ENCODE peak calls at places on chromosomes 5 and 9, in nine cellular contexts. U is testis, M is tibial nerve, N is body of pancreas, R is adrenal gland, Z is HepG2, H is sigmoid colon, W is ovary, C is esophagus squamous epithelium. Y is an unnamed sample.

GRCh38 chr9:99822596-99823391 is 1.1 kb downstream of the NR4A3 start:
- DNase-seq in U (peak; percentile 50), M (no peak), N (peak; percentile 38), R (peak; percentile 51), Z (peak; percentile 9), H (peak; percentile 75), W (peak; percentile 52), C (no peak), Y (peak; percentile 62)

GRCh38 chr9:92631452-92632211 is 38.3 kb downstream of the IPPK start:
- DNase-seq in U (peak; percentile 12), M (no peak), N (no peak), R (no peak), Z (no peak), H (peak; percentile 21), W (no peak), C (no peak), Y (no peak)

GRCh38 chr5:543755-544674 is 19.8 kb upstream of the SLC9A3 start:
- DNase-seq in U (no peak), M (peak; percentile 19), N (peak; percentile 42), R (no peak), Z (no peak), H (peak; percentile 62), W (peak; percentile 3), C (no peak), Y (no peak)

GRCh38 chr5:104635216-104635615 is 1072.6 kb upstream of the NUDT12 start:
- DNase-seq in U (no peak), M (no peak), N (no peak), R (no peak), Z (no peak), H (no peak), W (no peak), C (no peak), Y (no peak)

GRCh38 chr5:145027266-145027665 is 807.9 kb downstream of the PRELID2 start:
- DNase-seq in U (no peak), M (no peak), N (no peak), R (no peak), Z (no peak), H (no peak), W (no peak), C (no peak), Y (no peak)

GRCh38 chr5:6632324-6632930 is 417 bp downstream of the NSUN2 start:
- DNase-seq in U (peak; percentile 36), M (no peak), N (peak; percentile 14), R (peak; percentile 28), Z (peak; percentile 18), H (peak; percentile 70), W (no peak), C (no peak), Y (peak; percentile 70)

GRCh38 chr9:88767504-88767790 is 223.8 kb upstream of the S1PR3 start:
- DNase-seq in U (no peak), M (no peak), N (no peak), R (no peak), Z (no peak), H (no peak), W (no peak), C (no peak), Y (no peak)

GRCh38 chr5:133122711-133123110 is 70.9 kb downstream of the HSPA4 start:
- DNase-seq in U (no peak), M (no peak), N (no peak), R (no peak), Z (no peak), H (no peak), W (no peak), C (no peak), Y (no peak)

GRCh38 chr5:134904621-134905245 is at the start of gene PCBD2:
- DNase-seq in U (peak; percentile 91), M (peak; percentile 79), N (peak; percentile 92), R (peak; percentile 92), Z (peak; percentile 80), H (peak; percentile 94), W (peak; percentile 90), C (peak; percentile 53), Y (peak; percentile 97)
- TF ChIP-seq POLR2A in U (no peak), M (peak; percentile 31), N (peak; percentile 56), R (peak; percentile 64), Z (peak; percentile 74), H (no peak), W (no peak), C (peak; percentile 39), Y (peak; percentile 92)

DNA sequence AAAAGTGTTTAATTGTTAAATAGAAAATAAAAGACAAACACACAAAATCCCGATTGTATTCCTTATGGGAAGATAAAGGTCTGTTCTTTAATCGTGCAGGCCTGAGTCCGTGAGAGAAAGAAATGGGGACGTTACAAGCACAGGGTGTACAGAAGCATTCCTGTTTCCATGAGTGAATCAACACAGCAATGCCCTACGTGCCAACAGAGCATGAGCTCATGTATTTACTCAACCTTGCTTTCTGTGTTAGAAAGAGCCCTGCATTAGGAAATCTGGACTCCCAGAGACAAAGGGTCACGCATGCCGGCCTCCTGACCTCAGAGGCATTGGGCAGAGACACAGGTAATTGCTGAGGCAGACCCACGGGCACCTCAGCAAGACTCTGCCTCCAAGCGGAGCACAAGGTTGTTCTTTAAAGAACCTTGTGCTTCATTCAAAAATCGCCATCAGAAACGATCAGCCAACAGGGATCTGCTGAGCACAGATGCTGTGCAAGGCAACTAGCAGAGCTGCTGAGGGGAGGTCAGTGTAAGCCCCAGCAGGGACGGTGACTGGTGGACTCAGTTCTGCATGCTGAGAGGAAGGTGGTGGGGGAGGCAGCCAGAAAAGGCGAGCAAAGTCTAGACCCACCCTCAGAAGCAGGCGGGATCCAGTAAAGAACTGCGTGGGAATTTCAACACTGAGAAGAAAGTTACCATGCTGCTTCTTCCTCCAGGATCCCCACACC is 101.0 kb downstream of the TLE1 start:
- DNase-seq in U (no peak), M (no peak), N (peak; percentile 96), R (peak; percentile 64), Z (peak; percentile 99), H (peak; percentile 74), W (no peak), C (no peak), Y (no peak)
- TF ChIP-seq POLR2A in U (no peak), M (no peak), N (peak; percentile 63), R (no peak), Z (peak; percentile 47), H (no peak), W (no peak), C (no peak), Y (no peak)

DNA sequence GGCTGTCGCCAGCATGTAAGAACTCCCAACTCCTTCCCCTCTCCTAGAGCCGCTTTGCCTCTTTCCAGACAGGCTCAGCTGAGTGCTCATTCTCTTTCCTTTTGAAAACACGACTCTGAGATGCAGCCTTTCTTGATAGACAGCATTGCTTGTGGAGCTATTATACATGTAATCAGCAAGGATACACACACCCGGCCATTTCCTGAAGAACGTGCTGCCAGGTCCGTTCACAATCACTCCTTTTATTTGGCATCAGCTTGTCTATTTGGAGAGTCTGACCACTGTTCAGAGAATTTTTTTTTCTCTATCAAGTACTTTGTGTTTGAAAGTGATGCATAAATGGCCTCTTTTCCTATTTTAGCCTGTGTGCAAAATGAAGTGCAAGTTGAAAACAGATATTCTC is 328.7 kb downstream of the MARCHF11 start:
- DNase-seq in U (no peak), M (no peak), N (no peak), R (no peak), Z (no peak), H (no peak), W (no peak), C (no peak), Y (no peak)
- TF ChIP-seq POLR2A in U (no peak), M (no peak), N (no peak), R (no peak), Z (no peak), H (no peak), W (no peak), C (no peak), Y (no peak)

GRCh38 chr9:115910899-115911298 is 242.7 kb upstream of the PAPPA start:
- DNase-seq in U (no peak), M (no peak), N (no peak), R (no peak), Z (no peak), H (no peak), W (no peak), C (no peak), Y (no peak)
- TF ChIP-seq POLR2A in U (no peak), M (no peak), N (no peak), R (no peak), Z (no peak), H (no peak), W (no peak), C (no peak), Y (no peak)

GRCh38 chr5:75053286-75054109 is 1.1 kb upstream of the GCNT4 start:
- DNase-seq in U (peak; percentile 70), M (no peak), N (peak; percentile 71), R (peak; percentile 57), Z (peak; percentile 16), H (peak; percentile 71), W (peak; percentile 51), C (no peak), Y (peak; percentile 78)
- TF ChIP-seq POLR2A in U (no peak), M (no peak), N (peak; percentile 88), R (no peak), Z (no peak), H (peak; percentile 22), W (no peak), C (peak; percentile 70), Y (no peak)

GRCh38 chr5:159051431-159052281 is 48.1 kb downstream of the EBF1 start:
- DNase-seq in U (peak; percentile 50), M (peak; percentile 23), N (peak; percentile 22), R (peak; percentile 25), Z (no peak), H (peak; percentile 68), W (peak; percentile 68), C (no peak), Y (no peak)

GRCh38 chr5:159049844-159050318 is 49.8 kb downstream of the EBF1 start:
- DNase-seq in U (peak; percentile 33), M (no peak), N (no peak), R (no peak), Z (no peak), H (no peak), W (no peak), C (no peak), Y (no peak)

GRCh38 chr5:159052282-159053011 is 47.3 kb downstream of the EBF1 start:
- DNase-seq in U (no peak), M (no peak), N (no peak), R (no peak), Z (no peak), H (no peak), W (no peak), C (no peak), Y (no peak)

GRCh38 chr5:159048298-159048697 is 51.4 kb downstream of the EBF1 start:
- DNase-seq in U (no peak), M (no peak), N (no peak), R (no peak), Z (no peak), H (no peak), W (no peak), C (no peak), Y (no peak)

DNA sequence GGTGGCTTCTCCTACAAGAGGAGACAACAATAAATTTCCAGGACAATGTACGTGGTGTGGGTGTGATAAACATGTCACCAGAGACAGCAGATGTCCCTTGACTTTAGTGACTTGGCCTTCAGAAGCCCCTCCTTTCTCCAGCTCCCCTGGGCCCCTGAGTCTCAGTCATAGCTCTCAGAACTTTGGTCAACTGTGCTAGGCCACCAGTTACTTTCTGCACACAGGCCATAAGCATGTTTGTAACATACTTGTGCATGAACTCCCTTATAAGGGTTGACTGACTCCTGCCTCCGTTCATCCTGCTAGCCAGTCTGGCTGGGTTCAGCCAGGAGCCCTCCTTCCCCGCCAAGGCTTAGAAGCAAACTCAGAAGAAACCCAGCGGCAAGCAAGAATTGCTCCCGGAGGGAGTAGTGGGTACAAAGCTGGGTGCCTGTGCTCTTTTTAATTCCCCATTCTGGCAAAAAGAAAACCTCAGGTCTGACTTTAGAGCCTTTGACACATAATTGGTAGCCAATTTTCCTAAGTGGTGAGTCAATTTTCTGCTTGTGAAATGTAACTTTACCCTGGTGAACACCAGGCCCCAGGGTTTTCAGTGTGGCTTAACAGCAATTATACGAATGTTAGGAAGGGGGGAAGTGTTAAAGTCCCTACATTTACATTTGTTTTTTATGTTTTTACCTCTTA is 49.2 kb downstream of the EBF1 start:
- DNase-seq in U (no peak), M (no peak), N (no peak), R (no peak), Z (no peak), H (no peak), W (peak; percentile 38), C (no peak), Y (no peak)
- TF ChIP-seq POLR2A in U (no peak), M (no peak), N (no peak), R (no peak), Z (no peak), H (no peak), W (no peak), C (no peak), Y (no peak)

Y was measured in erythroblast.